ENCODE peak calls at places on chromosomes 1 and 21, in four cellular contexts. Q is H1, F is SK-N-SH, B is GM12878. T is an unnamed sample.

GRCh38 chr1:17860812-17861211 is 105.7 kb downstream of the ACTL8 start:
- DNase-seq in F (no peak), B (no peak), Q (no peak), T (no peak)

GRCh38 chr1:21623411-21623961 is 45.7 kb downstream of the RAP1GAP start:
- DNase-seq in Q (no peak), B (no peak), F (peak; percentile 79), T (peak; percentile 93)

GRCh38 chr1:202084791-202085681 is 37.7 kb upstream of the GPR37L1 start:
- DNase-seq in B (no peak), F (no peak), Q (no peak), T (peak; percentile 99)

GRCh38 chr1:3892748-3893147 is 7.3 kb downstream of the C1orf174 start:
- DNase-seq in B (no peak), Q (no peak), F (no peak), T (no peak)

GRCh38 chr1:61139324-61140055 is 57.1 kb downstream of the NFIA start:
- DNase-seq in Q (no peak), F (no peak), B (no peak), T (peak; percentile 29)

GRCh38 chr1:65605621-65606020 is 185.2 kb downstream of the LEPR start:
- DNase-seq in B (no peak), Q (no peak), F (no peak), T (no peak)

GRCh38 chr21:33518899-33519298 is 23.0 kb downstream of the GART start:
- DNase-seq in B (no peak), Q (no peak), F (no peak), T (no peak)

GRCh38 chr1:84570436-84571149 is 3.6 kb downstream of the CTBS start:
- DNase-seq in B (no peak), F (no peak), Q (no peak), T (no peak)

GRCh38 chr1:169585184-169585583 is 1.1 kb downstream of the F5 start:
- DNase-seq in F (no peak), B (no peak), Q (no peak), T (no peak)

GRCh38 chr21:36491191-36491916 is 11.4 kb upstream of the CLDN14 start:
- DNase-seq in B (no peak), F (no peak), Q (no peak), T (no peak)

GRCh38 chr1:202802998-202803932 is 5.0 kb downstream of the KDM5B start:
- DNase-seq in F (no peak), B (no peak), Q (no peak), T (no peak)

GRCh38 chr1:23018661-23019093 is 591 bp upstream of the KDM1A start:
- DNase-seq in Q (no peak), B (no peak), F (peak; percentile 73), T (peak; percentile 15)

GRCh38 chr1:23019094-23019850 is at the start of gene KDM1A:
- DNase-seq in B (peak; percentile 90), Q (peak; percentile 77), F (peak; percentile 95), T (peak; percentile 94)

GRCh38 chr1:23020731-23021130 is 1.5 kb downstream of the KDM1A start:
- DNase-seq in F (peak; percentile 56), B (no peak), Q (no peak), T (peak; percentile 34)

GRCh38 chr1:23021834-23022233 is 2.6 kb downstream of the KDM1A start:
- DNase-seq in B (no peak), F (no peak), Q (no peak), T (no peak)

GRCh38 chr1:23019851-23020625 is 770 bp downstream of the KDM1A start:
- DNase-seq in F (peak; percentile 73), Q (no peak), B (no peak), T (peak; percentile 44)
- TF ChIP-seq TCF12 in F (no peak), Q (no peak), B (no peak), T (no peak)

GRCh38 chr1:233945573-233945972 is 41.1 kb downstream of the SLC35F3 start:
- DNase-seq in B (peak; percentile 8), F (no peak), Q (no peak), T (no peak)
- TF ChIP-seq TCF12 in B (no peak), F (no peak), Q (no peak), T (no peak)

GRCh38 chr1:83028467-83028866 is 970.5 kb downstream of the TTLL7 start:
- DNase-seq in Q (no peak), F (no peak), B (no peak), T (no peak)

GRCh38 chr1:83033682-83034081 is 965.2 kb downstream of the TTLL7 start:
- DNase-seq in Q (no peak), F (no peak), B (no peak), T (no peak)

GRCh38 chr1:83029916-83030315 is 969.0 kb downstream of the TTLL7 start:
- DNase-seq in B (no peak), F (no peak), Q (no peak), T (no peak)

GRCh38 chr1:83026745-83027144 is 972.2 kb downstream of the TTLL7 start:
- DNase-seq in F (no peak), B (no peak), Q (no peak), T (no peak)

GRCh38 chr1:83029050-83029449 is 969.9 kb downstream of the TTLL7 start:
- DNase-seq in F (no peak), Q (no peak), B (no peak), T (no peak)
- TF ChIP-seq TCF12 in F (no peak), Q (no peak), B (no peak), T (no peak)

GRCh38 chr1:167663002-167663772 is 33.2 kb downstream of the RCSD1 start:
- DNase-seq in Q (no peak), F (no peak), B (peak; percentile 60), T (no peak)
- TF ChIP-seq TCF12 in Q (no peak), F (peak; percentile 81), B (peak; percentile 98), T (no peak)

GRCh38 chr1:206012086-206012859 is 9.1 kb upstream of the RAB7B start:
- DNase-seq in F (no peak), B (peak; percentile 66), Q (no peak), T (peak; percentile 29)
- TF ChIP-seq TCF12 in F (no peak), B (peak; percentile 25), Q (no peak), T (no peak)

GRCh38 chr1:118821801-118822200 is 166.3 kb downstream of the TBX15 start:
- DNase-seq in Q (no peak), B (no peak), F (no peak), T (no peak)
- TF ChIP-seq TCF12 in Q (no peak), B (no peak), F (no peak), T (no peak)